ENCODE peak calls at places on chromosomes 5 and 9, in nine cellular contexts. One of them, this sample, is unnamed.

GRCh38 chr9:4686584-4686983 is 7.2 kb downstream of the CDC37L1 start:
- DNase-seq in CD8-positive, alpha-beta T cell: no peak
- DNase-seq in activated CD8-positive, alpha-beta memory T cell treated with anti-CD3 and anti-CD28 coated beads for 4 hours: no peak
- DNase-seq in CD8-positive, alpha-beta memory T cell: no peak
- DNase-seq in RCC 7860: no peak
- DNase-seq in WERI-Rb-1: no peak
- DNase-seq in caudate nucleus: no peak
- DNase-seq in dorsolateral prefrontal cortex: no peak
- DNase-seq in NCI-H460: no peak
- DNase-seq in this sample: no peak

GRCh38 chr5:103259705-103260355 is 1.3 kb downstream of the MACIR start:
- DNase-seq in RCC 7860: no peak
- DNase-seq in caudate nucleus: peak
- DNase-seq in NCI-H460: peak
- DNase-seq in CD8-positive, alpha-beta T cell: no peak
- DNase-seq in dorsolateral prefrontal cortex: peak
- DNase-seq in CD8-positive, alpha-beta memory T cell: no peak
- DNase-seq in WERI-Rb-1: no peak
- DNase-seq in activated CD8-positive, alpha-beta memory T cell treated with anti-CD3 and anti-CD28 coated beads for 4 hours: peak
- DNase-seq in this sample: peak

GRCh38 chr5:109692011-109692410 is 2.3 kb downstream of the MAN2A1 start:
- DNase-seq in RCC 7860: no peak
- DNase-seq in NCI-H460: no peak
- DNase-seq in CD8-positive, alpha-beta T cell: no peak
- DNase-seq in dorsolateral prefrontal cortex: no peak
- DNase-seq in WERI-Rb-1: no peak
- DNase-seq in CD8-positive, alpha-beta memory T cell: no peak
- DNase-seq in caudate nucleus: no peak
- DNase-seq in activated CD8-positive, alpha-beta memory T cell treated with anti-CD3 and anti-CD28 coated beads for 4 hours: no peak
- DNase-seq in this sample: no peak

GRCh38 chr9:35273591-35273990 is 111.8 kb downstream of the UNC13B start:
- DNase-seq in CD8-positive, alpha-beta T cell: no peak
- DNase-seq in activated CD8-positive, alpha-beta memory T cell treated with anti-CD3 and anti-CD28 coated beads for 4 hours: no peak
- DNase-seq in caudate nucleus: no peak
- DNase-seq in RCC 7860: no peak
- DNase-seq in NCI-H460: no peak
- DNase-seq in WERI-Rb-1: no peak
- DNase-seq in dorsolateral prefrontal cortex: no peak
- DNase-seq in CD8-positive, alpha-beta memory T cell: no peak
- DNase-seq in this sample: no peak

GRCh38 chr5:75053286-75054109 is 1.1 kb upstream of the GCNT4 start:
- DNase-seq in CD8-positive, alpha-beta memory T cell: peak
- DNase-seq in CD8-positive, alpha-beta T cell: peak
- DNase-seq in caudate nucleus: peak
- DNase-seq in WERI-Rb-1: peak
- DNase-seq in activated CD8-positive, alpha-beta memory T cell treated with anti-CD3 and anti-CD28 coated beads for 4 hours: no peak
- DNase-seq in dorsolateral prefrontal cortex: peak
- DNase-seq in NCI-H460: peak
- DNase-seq in RCC 7860: peak
- DNase-seq in this sample: peak

GRCh38 chr5:29040404-29040803 is 2002.0 kb upstream of the CDH9 start:
- DNase-seq in CD8-positive, alpha-beta memory T cell: no peak
- DNase-seq in WERI-Rb-1: no peak
- DNase-seq in dorsolateral prefrontal cortex: no peak
- DNase-seq in CD8-positive, alpha-beta T cell: no peak
- DNase-seq in RCC 7860: no peak
- DNase-seq in NCI-H460: no peak
- DNase-seq in activated CD8-positive, alpha-beta memory T cell treated with anti-CD3 and anti-CD28 coated beads for 4 hours: no peak
- DNase-seq in caudate nucleus: no peak
- DNase-seq in this sample: no peak

GRCh38 chr9:7912037-7912535 is 112.5 kb upstream of the DMAC1 start:
- DNase-seq in activated CD8-positive, alpha-beta memory T cell treated with anti-CD3 and anti-CD28 coated beads for 4 hours: no peak
- DNase-seq in WERI-Rb-1: no peak
- DNase-seq in caudate nucleus: no peak
- DNase-seq in RCC 7860: no peak
- DNase-seq in NCI-H460: no peak
- DNase-seq in dorsolateral prefrontal cortex: no peak
- DNase-seq in CD8-positive, alpha-beta memory T cell: no peak
- DNase-seq in CD8-positive, alpha-beta T cell: no peak
- DNase-seq in this sample: no peak

GRCh38 chr5:146388418-146388817 is 49.8 kb downstream of the POU4F3 start:
- DNase-seq in NCI-H460: no peak
- DNase-seq in WERI-Rb-1: no peak
- DNase-seq in dorsolateral prefrontal cortex: no peak
- DNase-seq in caudate nucleus: no peak
- DNase-seq in RCC 7860: no peak
- DNase-seq in CD8-positive, alpha-beta T cell: no peak
- DNase-seq in CD8-positive, alpha-beta memory T cell: no peak
- DNase-seq in activated CD8-positive, alpha-beta memory T cell treated with anti-CD3 and anti-CD28 coated beads for 4 hours: no peak
- DNase-seq in this sample: no peak

GRCh38 chr9:98432134-98432533 is 176.7 kb upstream of the TBC1D2 start:
- DNase-seq in CD8-positive, alpha-beta memory T cell: no peak
- DNase-seq in caudate nucleus: no peak
- DNase-seq in dorsolateral prefrontal cortex: no peak
- DNase-seq in activated CD8-positive, alpha-beta memory T cell treated with anti-CD3 and anti-CD28 coated beads for 4 hours: no peak
- DNase-seq in WERI-Rb-1: peak
- DNase-seq in RCC 7860: no peak
- DNase-seq in CD8-positive, alpha-beta T cell: no peak
- DNase-seq in NCI-H460: no peak
- DNase-seq in this sample: peak

This sample was measured in occipital lobe.